ENCODE peak calls at places on chromosomes 12 and 14, in six cellular contexts. G is non-pigmented ciliary epithelial cell; Y is glutamatergic neuron; Z is stimulated activated CD4-positive, alpha-beta T cell treated with anti-CD3 and anti-CD28 coated beads, Interleukin-4, amount 100 ng/mL, for 48 hours; M is lung; P is activated CD4-positive, alpha-beta T cell treated with anti-CD3 and anti-CD28 coated beads, Interleukin-2, amount 50 U/mL, for 24 hours. K is an unnamed sample.

GRCh38 chr14:32087173-32087861 is 10.2 kb downstream of the ARHGAP5 start:
- DNase-seq in G (no peak), Y (no peak), Z (no peak), M (no peak), P (no peak), K (no peak)

GRCh38 chr14:68403794-68404522 is 388.9 kb downstream of the ZFP36L1 start:
- DNase-seq in G (no peak), Y (no peak), Z (no peak), M (no peak), P (no peak), K (no peak)

GRCh38 chr12:53452159-53453077 is 516 bp downstream of the PCBP2 start:
- DNase-seq in G (peak), Y (peak), Z (peak), M (peak), P (peak), K (peak)

GRCh38 chr12:15830538-15830937 is 41.4 kb upstream of the EPS8 start:
- DNase-seq in G (peak), Y (no peak), Z (no peak), M (no peak), P (no peak), K (no peak)

GRCh38 chr14:35808076-35808657 is 928 bp downstream of the RALGAPA1 start:
- DNase-seq in G (no peak), Y (no peak), Z (no peak), M (no peak), P (no peak), K (no peak)

GRCh38 chr14:104843442-104844305 is 21.4 kb upstream of the CEP170B start:
- DNase-seq in G (no peak), Y (no peak), Z (no peak), M (no peak), P (no peak), K (no peak)

GRCh38 chr12:111578276-111578970 is 20.7 kb downstream of the ATXN2 start:
- DNase-seq in G (peak), Y (no peak), Z (no peak), M (no peak), P (no peak), K (no peak)

GRCh38 chr14:68157971-68158371 is 338.4 kb downstream of the RAD51B start:
- DNase-seq in G (no peak), Y (no peak), Z (no peak), M (no peak), P (no peak), K (no peak)

GRCh38 chr12:7748774-7749296 is 1.7 kb upstream of the CLEC4C start:
- DNase-seq in G (no peak), Y (no peak), Z (no peak), M (no peak), P (no peak), K (no peak)

GRCh38 chr14:41817626-41818025 is 210.9 kb downstream of the LRFN5 start:
- DNase-seq in G (peak), Y (no peak), Z (no peak), M (no peak), P (no peak), K (no peak)

GRCh38 chr12:94832780-94833760 is 170.4 kb downstream of the NDUFA12 start:
- DNase-seq in G (peak), Y (peak), Z (no peak), M (no peak), P (no peak), K (no peak)

GRCh38 chr12:103331643-103332042 is 164.1 kb downstream of the C12orf42 start:
- DNase-seq in G (no peak), Y (no peak), Z (no peak), M (no peak), P (no peak), K (no peak)

GRCh38 chr14:35402323-35403084 is 2.0 kb downstream of the NFKBIA start:
- DNase-seq in G (no peak), Y (no peak), Z (peak), M (no peak), P (peak), K (no peak)

GRCh38 chr12:47094804-47095203 is 15.0 kb upstream of the AMIGO2 start:
- DNase-seq in G (no peak), Y (no peak), Z (no peak), M (no peak), P (no peak), K (no peak)

GRCh38 chr12:88255847-88256246 is 113.7 kb downstream of the TMTC3 start:
- DNase-seq in G (no peak), Y (no peak), Z (no peak), M (no peak), P (no peak), K (no peak)

GRCh38 chr12:72010365-72010764 is 71.7 kb downstream of the TPH2 start:
- DNase-seq in G (no peak), Y (no peak), Z (no peak), M (no peak), P (no peak), K (no peak)

GRCh38 chr14:69090187-69090789 is 62.6 kb downstream of the DCAF5 start:
- DNase-seq in G (no peak), Y (no peak), Z (no peak), M (no peak), P (no peak), K (no peak)

GRCh38 chr12:57889541-57889989 is 43.0 kb upstream of the CTDSP2 start:
- DNase-seq in G (no peak), Y (no peak), Z (no peak), M (peak), P (no peak), K (peak)

GRCh38 chr12:120249875-120250795 is 15.4 kb downstream of the PXN start:
- DNase-seq in G (no peak), Y (no peak), Z (no peak), M (no peak), P (no peak), K (no peak)

GRCh38 chr12:111758120-111758561 is 8.6 kb upstream of the ALDH2 start:
- DNase-seq in G (no peak), Y (no peak), Z (no peak), M (peak), P (no peak), K (no peak)

GRCh38 chr14:62133776-62134175 is 371.6 kb downstream of the SNAPC1 start:
- DNase-seq in G (no peak), Y (no peak), Z (no peak), M (no peak), P (no peak), K (no peak)

GRCh38 chr12:94157891-94158495 is 9.6 kb downstream of the PLXNC1 start:
- DNase-seq in G (no peak), Y (no peak), Z (no peak), M (no peak), P (no peak), K (no peak)

GRCh38 chr12:42473130-42473529 is 116.4 kb downstream of the PRICKLE1 start:
- DNase-seq in G (no peak), Y (no peak), Z (no peak), M (no peak), P (no peak), K (no peak)

GRCh38 chr14:74963178-74963704 is 7.8 kb upstream of the PGF start:
- DNase-seq in G (no peak), Y (no peak), Z (no peak), M (no peak), P (no peak), K (no peak)

GRCh38 chr14:20606190-20606901 is 15.2 kb upstream of the RNASE12 start:
- DNase-seq in G (no peak), Y (no peak), Z (no peak), M (no peak), P (no peak), K (no peak)

GRCh38 chr14:66330916-66331315 is 155.3 kb upstream of the CCDC196 start:
- DNase-seq in G (no peak), Y (no peak), Z (no peak), M (no peak), P (no peak), K (no peak)

GRCh38 chr12:2891240-2892053 is 756 bp downstream of the TULP3 start:
- DNase-seq in G (no peak), Y (peak), Z (peak), M (peak), P (no peak), K (peak)

GRCh38 chr14:21673718-21674117 is at the start of gene OR4E1:
- DNase-seq in G (no peak), Y (no peak), Z (no peak), M (no peak), P (no peak), K (no peak)

GRCh38 chr14:89267656-89268055 is 149.4 kb downstream of the FOXN3 start:
- DNase-seq in G (no peak), Y (no peak), Z (no peak), M (no peak), P (no peak), K (no peak)

GRCh38 chr12:121562484-121562883 is 18.3 kb downstream of the KDM2B start:
- DNase-seq in G (no peak), Y (no peak), Z (no peak), M (no peak), P (no peak), K (no peak)

GRCh38 chr12:5272061-5272820 is 159.7 kb upstream of the NTF3 start:
- DNase-seq in G (no peak), Y (no peak), Z (no peak), M (no peak), P (no peak), K (no peak)

GRCh38 chr12:46523863-46524770 is 151.5 kb upstream of the SLC38A2 start:
- DNase-seq in G (peak), Y (no peak), Z (peak), M (no peak), P (peak), K (no peak)

GRCh38 chr12:107127482-107128185 is 34.3 kb upstream of the CRY1 start:
- DNase-seq in G (no peak), Y (no peak), Z (no peak), M (no peak), P (no peak), K (no peak)

GRCh38 chr14:85464135-85464534 is 65.8 kb upstream of the FLRT2 start:
- DNase-seq in G (no peak), Y (no peak), Z (no peak), M (no peak), P (no peak), K (no peak)

GRCh38 chr12:130552483-130552996 is 163.6 kb downstream of the RIMBP2 start:
- DNase-seq in G (no peak), Y (no peak), Z (no peak), M (no peak), P (no peak), K (no peak)

GRCh38 chr14:68730811-68731425 is 61.9 kb downstream of the ZFP36L1 start:
- DNase-seq in G (no peak), Y (no peak), Z (no peak), M (no peak), P (no peak), K (no peak)

K was measured in mucosa of gallbladder.